ENCODE peak calls at places on chromosomes 16 and 17, in ten cellular contexts. Z, Q, W, U, K, E, L, S, B and X are unnamed samples.

GRCh38 chr17:49210158-49211029 is at the start of the genes ABI3 and GNGT2:
- DNase-seq in S (peak; percentile 38), U (no peak), B (peak; percentile 57), K (peak; percentile 84), W (no peak), E (peak; percentile 23), Z (no peak), Q (no peak), L (peak; percentile 61), X (no peak)

GRCh38 chr17:78935419-78936323 is 10.5 kb upstream of the TIMP2 start:
- DNase-seq in L (no peak), Q (peak; percentile 87), W (no peak), B (peak; percentile 98), Z (no peak), S (peak; percentile 99), K (peak; percentile 86), U (peak; percentile 18), E (peak; percentile 98), X (no peak)

GRCh38 chr17:59838196-59838911 is 54.4 kb downstream of the TUBD1 start:
- DNase-seq in Z (no peak), B (peak; percentile 44), S (peak; percentile 35), W (no peak), Q (no peak), L (no peak), U (no peak), K (peak; percentile 41), E (no peak), X (no peak)

GRCh38 chr17:44359458-44360143 is 4.1 kb downstream of the FAM171A2 start:
- DNase-seq in Z (no peak), W (no peak), U (no peak), Q (peak; percentile 57), B (no peak), L (no peak), S (no peak), E (no peak), K (no peak), X (no peak)

GRCh38 chr17:79830303-79830702 is 8.9 kb downstream of the CBX4 start:
- DNase-seq in Q (no peak), U (no peak), L (no peak), W (no peak), S (no peak), Z (no peak), B (no peak), K (no peak), E (no peak), X (no peak)

GRCh38 chr17:39001703-39002637 is 34.8 kb upstream of the FBXO47 start:
- DNase-seq in S (peak; percentile 95), W (peak; percentile 88), Z (no peak), B (peak; percentile 87), U (peak; percentile 83), K (peak; percentile 19), L (peak; percentile 85), E (peak; percentile 95), Q (peak; percentile 88), X (peak; percentile 54)

GRCh38 chr17:80029235-80029974 is 6.3 kb downstream of the TBC1D16 start:
- DNase-seq in S (peak; percentile 98), Z (no peak), K (peak; percentile 54), Q (peak; percentile 95), B (peak; percentile 72), U (peak; percentile 20), L (peak; percentile 29), E (peak; percentile 94), W (peak; percentile 26), X (peak; percentile 27)

GRCh38 chr16:66958857-66959644 is 2.0 kb upstream of the CES3 start:
- DNase-seq in E (no peak), U (no peak), W (no peak), B (no peak), L (no peak), Q (no peak), K (no peak), S (no peak), Z (no peak), X (no peak)

GRCh38 chr16:54931041-54931756 is 534 bp downstream of the IRX5 start:
- DNase-seq in S (peak; percentile 39), B (peak; percentile 53), U (no peak), Q (no peak), Z (no peak), W (peak; percentile 44), E (peak; percentile 73), L (no peak), K (peak; percentile 67), X (no peak)

GRCh38 chr17:31564883-31565297 is 173.4 kb downstream of the RAB11FIP4 start:
- DNase-seq in U (no peak), S (peak; percentile 58), L (no peak), Q (no peak), E (peak; percentile 70), W (peak; percentile 26), K (no peak), B (peak; percentile 85), Z (no peak), X (no peak)

GRCh38 chr16:85626191-85626951 is 13.2 kb downstream of the GSE1 start:
- DNase-seq in K (peak; percentile 91), W (no peak), B (no peak), Q (no peak), Z (no peak), L (no peak), U (no peak), S (no peak), E (no peak), X (no peak)

GRCh38 chr17:63695889-63696288 is 4.0 kb downstream of the LIMD2 start:
- DNase-seq in E (no peak), Q (no peak), Z (no peak), L (no peak), U (no peak), W (no peak), B (no peak), S (no peak), K (no peak), X (no peak)

DNA sequence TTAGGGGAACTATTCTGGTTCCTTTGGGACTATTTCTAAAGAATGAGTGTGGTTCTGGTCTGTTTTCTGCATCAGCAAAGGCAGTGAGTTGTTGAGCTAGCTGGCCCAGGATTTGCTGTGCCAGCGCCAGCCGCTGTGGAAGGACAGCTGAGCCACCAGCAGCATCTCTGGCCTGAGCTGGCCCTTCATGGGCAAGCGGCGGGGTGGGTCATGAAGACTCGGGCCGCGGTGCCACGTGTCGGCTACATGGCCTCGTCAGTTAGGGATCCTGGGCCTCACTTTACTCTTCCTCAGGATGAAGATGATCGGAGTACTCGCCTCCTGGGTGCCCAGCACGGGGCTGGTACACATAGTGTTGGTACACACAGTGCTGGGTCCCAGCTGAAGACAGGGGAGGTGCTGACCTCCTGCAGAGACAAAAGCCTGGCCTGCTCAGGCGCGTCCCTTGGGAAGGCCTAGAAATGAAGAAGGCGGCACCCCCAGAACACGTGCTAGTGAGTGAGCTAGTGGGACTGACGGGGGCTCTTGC is 17.9 kb upstream of the FAAP100 start:
- DNase-seq in W (no peak), K (no peak), Z (no peak), Q (no peak), B (no peak), L (no peak), E (no peak), S (no peak), U (no peak), X (no peak)
- TF ChIP-seq CTCF in W (no peak), K (no peak), Z (no peak), Q (no peak), B (no peak), L (no peak), E (no peak), S (no peak), U (no peak), X (no peak)

DNA sequence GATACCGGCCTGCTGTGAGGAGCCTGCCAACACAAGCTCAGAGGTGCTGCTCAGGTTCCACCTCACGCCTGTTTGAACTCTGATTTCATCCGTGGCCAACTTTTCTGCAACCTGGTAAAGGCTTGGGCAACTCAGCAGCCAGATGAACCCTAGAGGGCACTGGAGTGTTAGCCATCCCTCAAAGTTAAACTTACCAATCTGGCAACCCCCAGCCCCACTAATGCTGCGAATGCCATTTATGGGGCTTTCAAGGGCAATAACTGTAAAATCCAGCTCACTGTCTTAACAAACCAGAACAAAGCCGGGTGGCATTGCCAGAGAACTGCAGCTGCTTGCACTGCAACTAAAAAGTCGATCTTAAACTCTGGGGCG is 105.5 kb downstream of the AXIN2 start:
- DNase-seq in L (no peak), S (peak; percentile 6), U (no peak), E (peak; percentile 52), Z (peak; percentile 2), Q (no peak), W (no peak), B (no peak), K (peak; percentile 11), X (no peak)
- TF ChIP-seq CTCF in L (no peak), S (peak; percentile 22), U (peak; percentile 23), E (peak; percentile 44), Z (peak; percentile 44), Q (peak; percentile 22), W (no peak), B (peak; percentile 57), K (peak; percentile 46), X (no peak)

GRCh38 chr17:36542755-36543154 is 2.0 kb upstream of the GGNBP2 start:
- DNase-seq in B (no peak), Z (no peak), S (no peak), W (no peak), E (no peak), Q (no peak), L (no peak), K (no peak), U (no peak), X (no peak)

GRCh38 chr17:36545465-36546417 is 1.0 kb downstream of the GGNBP2 start:
- DNase-seq in B (peak; percentile 97), U (peak; percentile 84), E (peak; percentile 99), W (peak; percentile 97), L (peak; percentile 98), K (peak; percentile 95), Z (peak; percentile 43), S (peak; percentile 97), Q (peak; percentile 99), X (peak; percentile 75)

GRCh38 chr17:36544320-36545092 is at the start of gene GGNBP2:
- DNase-seq in E (peak; percentile 98), Z (no peak), S (peak; percentile 92), L (peak; percentile 92), Q (peak; percentile 96), U (peak; percentile 83), B (peak; percentile 95), K (peak; percentile 92), W (peak; percentile 91), X (peak; percentile 59)

GRCh38 chr17:36545093-36545464 is 360 bp downstream of the GGNBP2 start:
- DNase-seq in S (no peak), E (no peak), Q (no peak), Z (no peak), B (no peak), U (no peak), L (no peak), W (no peak), K (no peak), X (no peak)

DNA sequence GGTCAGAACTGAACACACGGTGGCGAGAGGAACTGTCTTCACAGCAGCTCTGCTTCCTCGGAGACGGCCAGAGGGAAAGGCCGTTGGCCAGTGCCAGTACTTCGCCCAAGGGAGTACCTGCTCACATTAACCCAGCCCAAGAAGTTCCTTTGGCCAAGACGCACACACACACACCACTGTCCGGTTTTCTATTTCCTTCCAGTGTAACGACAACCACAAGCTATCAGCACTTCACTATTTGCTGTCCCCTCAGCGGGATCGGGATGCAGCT is 735 bp upstream of the GGNBP2 start:
- DNase-seq in K (peak; percentile 1), Q (peak; percentile 72), L (peak; percentile 59), U (peak; percentile 40), Z (no peak), W (peak; percentile 60), B (peak; percentile 55), S (peak; percentile 64), E (peak; percentile 77), X (no peak)
- TF ChIP-seq CTCF in K (no peak), Q (no peak), L (peak; percentile 30), U (no peak), Z (no peak), W (no peak), B (peak; percentile 15), S (peak; percentile 27), E (peak; percentile 6), X (no peak)

GRCh38 chr16:88479795-88480760 is 27.0 kb downstream of the ZFPM1 start:
- DNase-seq in K (no peak), Z (no peak), S (no peak), L (no peak), W (no peak), Q (no peak), E (no peak), B (no peak), U (no peak), X (no peak)
- TF ChIP-seq CTCF in K (no peak), Z (no peak), S (no peak), L (no peak), W (no peak), Q (no peak), E (no peak), B (no peak), U (no peak), X (no peak)